ENCODE peak calls at places on chromosome 22, in nine cellular contexts. D is nephron progenitor cell; G is NCI-H146; X is K562; W is left ventricle myocardium inferior; Y is activated naive CD4-positive, alpha-beta T cell treated with anti-CD3 and anti-CD28 coated beads, Interleukin-2, amount 10 ng/mL, durations not matched to agents 7 days and 5 days; P is neural crest cell; L is DMS53; U is brain microvascular endothelial cell. H is an unnamed sample.
A peak's percentile ranks its signal among the peaks of the same experiment; 100 is the strongest.

GRCh38 chr22:28112548-28113043 is 193.5 kb upstream of the PITPNB start:
- DNase-seq in L (peak; percentile 13), U (peak; percentile 45), P (no peak), D (peak; percentile 7), Y (no peak), G (peak; percentile 10), X (peak; percentile 28), W (peak; percentile 48), H (no peak)

GRCh38 chr22:18955696-18956095 is 19.6 kb upstream of the PRODH start:
- DNase-seq in L (no peak), D (no peak), G (no peak), U (no peak), X (no peak), Y (no peak), W (no peak), P (no peak), H (no peak)

GRCh38 chr22:16563555-16564520 is 28.8 kb downstream of the CCT8L2 start:
- DNase-seq in D (no peak), G (no peak), W (no peak), U (no peak), P (no peak), X (no peak), Y (no peak), L (no peak), H (no peak)

GRCh38 chr22:20002661-20003060 is 14.0 kb downstream of the ARVCF start:
- DNase-seq in X (no peak), Y (no peak), U (no peak), L (no peak), W (no peak), D (no peak), G (no peak), P (no peak), H (no peak)

GRCh38 chr22:24088796-24089195 is 77.7 kb downstream of the CABIN1 start:
- DNase-seq in G (no peak), P (no peak), X (no peak), U (no peak), L (no peak), D (no peak), Y (no peak), W (no peak), H (no peak)

GRCh38 chr22:37577957-37578356 is 1.9 kb downstream of the LGALS2 start:
- DNase-seq in G (no peak), P (no peak), L (no peak), Y (no peak), W (no peak), U (no peak), X (no peak), D (no peak), H (no peak)

GRCh38 chr22:45225732-45226560 is 14.7 kb downstream of the KIAA0930 start:
- DNase-seq in G (no peak), U (no peak), Y (no peak), P (no peak), X (no peak), D (no peak), L (no peak), W (no peak), H (no peak)

GRCh38 chr22:22687638-22688500 is 43.5 kb downstream of the GGTLC2 start:
- DNase-seq in P (peak; percentile 24), L (peak; percentile 33), Y (peak; percentile 60), X (peak; percentile 90), U (peak; percentile 66), W (no peak), G (peak; percentile 27), D (peak; percentile 47), H (no peak)

GRCh38 chr22:42431401-42432019 is 693 bp downstream of the NFAM1 start:
- DNase-seq in P (no peak), U (no peak), Y (no peak), X (no peak), L (no peak), D (peak; percentile 32), G (no peak), W (no peak), H (no peak)

GRCh38 chr22:27752771-27753170 is 48.8 kb downstream of the MN1 start:
- DNase-seq in U (peak; percentile 11), G (no peak), P (no peak), Y (no peak), L (no peak), X (no peak), D (no peak), W (peak; percentile 77), H (no peak)

GRCh38 chr22:42217752-42218280 is 52.6 kb downstream of the TCF20 start:
- DNase-seq in W (no peak), U (no peak), Y (no peak), P (no peak), L (no peak), D (no peak), G (no peak), X (no peak), H (no peak)

GRCh38 chr22:47172771-47173534 is 410.5 kb downstream of the TBC1D22A start:
- DNase-seq in U (no peak), Y (no peak), P (no peak), X (no peak), W (no peak), D (no peak), G (no peak), L (no peak), H (no peak)

GRCh38 chr22:30116362-30117117 is 36.3 kb downstream of the HORMAD2 start:
- DNase-seq in P (no peak), D (no peak), G (no peak), W (no peak), U (peak; percentile 47), L (peak; percentile 21), Y (no peak), X (no peak), H (no peak)

GRCh38 chr22:37781434-37782059 is 26.2 kb upstream of the GCAT start:
- DNase-seq in X (no peak), D (no peak), P (no peak), L (no peak), U (no peak), G (no peak), Y (no peak), W (no peak), H (no peak)

GRCh38 chr22:50691521-50691920 is 18.9 kb downstream of the SHANK3 start:
- DNase-seq in D (peak; percentile 46), G (no peak), Y (peak; percentile 65), W (no peak), P (peak; percentile 45), X (no peak), U (peak; percentile 40), L (peak; percentile 49), H (peak; percentile 18)

H was measured in central memory CD4-positive, alpha-beta T cell.